ENCODE peak calls at places on chromosome 16, in eight cellular contexts. I is pancreas, B is uterus, G is mesenchymal stem cell, H is OCI-LY7, V is testis, P is neuronal stem cell, K is neural progenitor cell. M is an unnamed sample.

GRCh38 chr16:2366660-2367309 is 26.3 kb upstream of the ABCA3 start:
- DNase-seq in I (no peak), B (no peak), G (no peak), H (no peak), V (no peak), P (no peak), K (no peak), M (no peak)

GRCh38 chr16:69443809-69444611 is 19.6 kb downstream of the CYB5B start:
- DNase-seq in I (no peak), B (peak; percentile 51), G (peak; percentile 67), H (no peak), V (peak; percentile 22), P (no peak), K (no peak), M (no peak)

GRCh38 chr16:31129568-31130335 is 5.8 kb downstream of the PRSS8 start:
- DNase-seq in I (peak; percentile 77), B (peak; percentile 57), G (no peak), H (no peak), V (peak; percentile 66), P (no peak), K (no peak), M (peak; percentile 68)

GRCh38 chr16:17381784-17382183 is 89.0 kb downstream of the XYLT1 start:
- DNase-seq in I (no peak), B (no peak), G (no peak), H (no peak), V (no peak), P (no peak), K (no peak), M (no peak)

GRCh38 chr16:79286646-79287423 is 313.7 kb downstream of the MAF start:
- DNase-seq in I (peak; percentile 86), B (no peak), G (no peak), H (peak; percentile 91), V (peak; percentile 26), P (no peak), K (peak; percentile 23), M (peak; percentile 37)

GRCh38 chr16:70610273-70611223 is 35.8 kb upstream of the IL34 start:
- DNase-seq in I (no peak), B (no peak), G (no peak), H (no peak), V (peak; percentile 70), P (no peak), K (no peak), M (no peak)

GRCh38 chr16:22189473-22190168 is 16.5 kb upstream of the EEF2K start:
- DNase-seq in I (peak; percentile 79), B (peak; percentile 79), G (peak; percentile 38), H (peak; percentile 79), V (peak; percentile 38), P (no peak), K (no peak), M (no peak)

GRCh38 chr16:14286381-14287230 is 215.5 kb downstream of the MRTFB start:
- DNase-seq in I (peak; percentile 67), B (no peak), G (no peak), H (peak; percentile 75), V (peak; percentile 46), P (no peak), K (peak; percentile 63), M (no peak)

GRCh38 chr16:17367932-17368331 is 102.8 kb downstream of the XYLT1 start:
- DNase-seq in I (no peak), B (peak; percentile 44), G (no peak), H (peak; percentile 14), V (peak; percentile 72), P (peak; percentile 44), K (peak; percentile 77), M (no peak)

GRCh38 chr16:56795011-56795410 is 65.1 kb downstream of the NUP93 start:
- DNase-seq in I (no peak), B (no peak), G (no peak), H (no peak), V (no peak), P (no peak), K (no peak), M (no peak)

GRCh38 chr16:24771132-24771778 is 41.8 kb downstream of the TNRC6A start:
- DNase-seq in I (no peak), B (no peak), G (peak; percentile 71), H (no peak), V (no peak), P (no peak), K (no peak), M (no peak)

GRCh38 chr16:23316232-23316631 is 14.1 kb downstream of the SCNN1B start:
- DNase-seq in I (no peak), B (no peak), G (no peak), H (no peak), V (no peak), P (no peak), K (no peak), M (no peak)

GRCh38 chr16:920722-921121 is 50.1 kb downstream of the LMF1 start:
- DNase-seq in I (peak; percentile 36), B (peak; percentile 28), G (peak; percentile 14), H (no peak), V (no peak), P (no peak), K (peak; percentile 1), M (no peak)

GRCh38 chr16:46859719-46860152 is 24.4 kb upstream of the GPT2 start:
- DNase-seq in I (no peak), B (no peak), G (peak; percentile 86), H (no peak), V (no peak), P (no peak), K (no peak), M (no peak)

GRCh38 chr16:65754799-65755691 is 611.4 kb upstream of the CDH5 start:
- DNase-seq in I (no peak), B (peak; percentile 36), G (peak; percentile 20), H (no peak), V (no peak), P (no peak), K (no peak), M (no peak)

GRCh38 chr16:3443108-3444031 is at the start of the genes NAA60 and ZNF597:
- DNase-seq in I (peak; percentile 88), B (peak; percentile 77), G (peak; percentile 97), H (peak; percentile 92), V (peak; percentile 95), P (peak; percentile 78), K (peak; percentile 92), M (peak; percentile 87)

GRCh38 chr16:424033-424622 is 1.3 kb upstream of the RAB11FIP3 start:
- DNase-seq in I (peak; percentile 56), B (peak; percentile 92), G (peak; percentile 89), H (no peak), V (peak; percentile 78), P (no peak), K (peak; percentile 12), M (peak; percentile 69)

GRCh38 chr16:79269211-79269863 is 331.2 kb downstream of the MAF start:
- DNase-seq in I (no peak), B (no peak), G (no peak), H (peak; percentile 48), V (no peak), P (no peak), K (no peak), M (no peak)

GRCh38 chr16:23074423-23074822 is 74.8 kb downstream of the USP31 start:
- DNase-seq in I (no peak), B (no peak), G (no peak), H (no peak), V (peak; percentile 55), P (no peak), K (no peak), M (no peak)

DNA sequence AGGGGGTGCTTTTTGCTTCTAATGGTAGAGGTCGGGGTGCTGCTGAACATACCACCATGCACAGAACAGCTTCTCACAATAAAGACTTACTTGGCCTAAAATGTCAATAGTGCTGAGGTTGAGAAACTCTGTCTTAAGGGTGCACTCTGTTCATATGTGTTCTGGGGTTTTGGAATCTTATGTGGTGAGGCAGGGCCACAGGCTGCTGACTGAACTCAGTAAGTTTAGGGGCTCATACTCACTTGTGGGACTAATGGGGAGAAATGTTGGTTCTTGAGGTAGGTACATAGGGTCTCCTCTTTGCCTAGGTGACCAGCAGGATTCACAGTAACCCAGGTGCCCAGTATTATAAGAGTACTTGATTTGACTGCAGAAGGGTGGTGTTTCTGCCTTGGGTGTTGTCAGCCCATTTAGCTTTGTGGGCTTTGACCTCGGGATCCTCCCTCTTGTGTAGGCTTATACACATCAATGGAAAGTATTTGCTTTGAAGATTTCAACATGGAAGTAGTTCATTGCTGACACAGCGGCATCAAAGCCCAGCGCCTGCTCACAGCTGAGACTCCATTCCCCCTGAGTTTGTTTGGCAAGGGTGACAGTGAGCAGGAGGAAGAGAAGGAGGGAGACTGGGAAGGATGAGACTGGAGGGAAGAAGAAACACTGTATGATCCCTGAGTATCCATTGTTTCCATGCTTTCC is 17.2 kb downstream of the SLC7A6 start:
- DNase-seq in I (no peak), B (no peak), G (no peak), H (no peak), V (no peak), P (no peak), K (no peak), M (no peak)
- H3K27ac ChIP-seq in I (no peak overlapping the region), B (no peak overlapping the region), G (no peak overlapping the region), H (peak overlapping the region; percentile 97), V (peak overlapping the region; percentile 90), P (no peak overlapping the region), K (no peak overlapping the region), M (no peak overlapping the region)

DNA sequence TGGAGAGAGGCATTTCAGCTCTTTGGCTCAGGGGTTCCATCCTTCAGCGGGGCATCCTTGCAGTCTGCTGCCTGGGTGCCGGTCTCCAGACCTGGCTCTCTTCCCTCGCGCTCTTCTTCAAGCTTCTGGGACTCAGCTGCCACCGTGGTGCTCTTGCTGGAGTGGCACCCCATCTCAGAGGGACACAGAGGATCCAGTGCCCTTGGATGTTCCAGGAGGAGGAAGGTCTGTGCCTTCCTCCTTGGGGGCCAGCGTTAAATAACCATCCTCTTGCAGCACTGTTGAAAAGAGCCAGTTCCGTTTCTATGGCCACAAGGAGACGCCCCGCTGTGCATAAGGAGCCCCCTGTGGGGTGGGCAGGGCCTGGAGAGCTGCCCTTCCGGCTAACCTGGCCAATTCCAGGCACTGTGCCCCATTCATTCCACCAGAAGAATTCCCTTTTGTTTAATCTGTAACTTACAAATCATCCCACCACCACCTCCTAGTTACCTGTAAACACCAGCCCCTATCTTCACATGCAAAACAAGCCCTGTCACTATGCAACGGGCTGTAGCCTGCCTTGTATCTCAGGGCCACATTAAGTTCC is 8.6 kb downstream of the CHD9NB start:
- DNase-seq in I (peak; percentile 79), B (no peak), G (no peak), H (no peak), V (no peak), P (peak; percentile 56), K (peak; percentile 67), M (no peak)
- H3K4me3 ChIP-seq in I (peak overlapping the region; percentile 37), B (no peak overlapping the region), G (peak overlapping the region; percentile 46), H (no peak overlapping the region), V (no peak overlapping the region), P (peak overlapping the region; percentile 35), K (peak overlapping the region; percentile 54), M (no peak overlapping the region)

DNA sequence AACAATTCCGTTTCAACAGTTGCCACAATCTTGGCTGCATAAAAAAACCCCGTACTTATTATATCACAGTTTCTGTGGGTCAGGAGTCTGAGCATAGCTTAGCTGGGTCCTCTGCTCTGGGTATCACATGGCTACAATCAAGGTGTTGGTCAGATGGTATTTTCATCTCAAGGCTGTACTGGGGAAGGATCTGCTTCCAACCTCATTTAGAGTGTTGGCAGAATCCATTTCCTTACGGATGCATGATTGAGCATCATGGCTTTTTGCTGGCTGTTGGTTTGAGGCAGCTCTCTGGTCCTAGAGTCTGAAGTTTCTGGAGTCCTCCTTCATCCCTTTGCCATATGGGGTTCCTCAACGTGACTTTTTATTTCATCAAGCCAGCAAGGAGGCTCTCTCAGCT is 177.0 kb downstream of the HAPSTR1 start:
- DNase-seq in I (no peak), B (no peak), G (no peak), H (no peak), V (no peak), P (no peak), K (no peak), M (no peak)
- H3K4me1 ChIP-seq in I (no peaks in the 10 kb centered on the region), B (no peaks in the 10 kb centered on the region), G (no peaks in the 10 kb centered on the region), H (no peaks in the 10 kb centered on the region), V (no peaks in the 10 kb centered on the region), P (no peaks in the 10 kb centered on the region), K (no peaks in the 10 kb centered on the region), M (no peaks in the 10 kb centered on the region)

GRCh38 chr16:27706803-27707685 is 157.1 kb downstream of the KATNIP start:
- DNase-seq in I (peak; percentile 12), B (no peak), G (no peak), H (no peak), V (no peak), P (no peak), K (no peak), M (no peak)
- H3K27ac ChIP-seq in I (no peak overlapping the region), B (no peak overlapping the region), G (no peak overlapping the region), H (no peak overlapping the region), V (no peak overlapping the region), P (no peak overlapping the region), K (no peak overlapping the region), M (no peak overlapping the region)

M was measured in lung.